ENCODE peak calls at places on chromosomes 2 and 18, in nine cellular contexts. I, F, B, P, D, K, O, V and Q are unnamed samples.

GRCh38 chr2:180291060-180291459 is 284.0 kb upstream of the CWC22 start:
- DNase-seq in I (peak), F (no peak), B (no peak), P (no peak), D (no peak), K (peak), O (no peak), V (no peak), Q (no peak)

GRCh38 chr18:64110692-64111480 is 38.0 kb downstream of the LINC00305 start:
- DNase-seq in I (peak), F (no peak), B (no peak), P (no peak), D (no peak), K (no peak), O (no peak), V (no peak), Q (no peak)

GRCh38 chr2:160144278-160144990 is 55.6 kb downstream of the ITGB6 start:
- DNase-seq in I (no peak), F (no peak), B (no peak), P (no peak), D (no peak), K (no peak), O (no peak), V (no peak), Q (no peak)

GRCh38 chr2:215917953-215918620 is 95.3 kb downstream of the MREG start:
- DNase-seq in I (no peak), F (peak), B (no peak), P (no peak), D (no peak), K (no peak), O (no peak), V (no peak), Q (no peak)

GRCh38 chr2:112693596-112693995 is 27.2 kb upstream of the NT5DC4 start:
- DNase-seq in I (no peak), F (no peak), B (no peak), P (no peak), D (no peak), K (no peak), O (no peak), V (no peak), Q (no peak)

GRCh38 chr2:190382851-190383250 is 25.3 kb upstream of the MFSD6 start:
- DNase-seq in I (peak), F (peak), B (peak), P (no peak), D (peak), K (no peak), O (peak), V (no peak), Q (no peak)

GRCh38 chr2:238428866-238429265 is 2.1 kb downstream of the ASB1 start:
- DNase-seq in I (no peak), F (no peak), B (no peak), P (no peak), D (no peak), K (no peak), O (no peak), V (no peak), Q (no peak)

GRCh38 chr2:75539955-75540716 is 20.6 kb downstream of the EVA1A start:
- DNase-seq in I (no peak), F (no peak), B (no peak), P (no peak), D (no peak), K (peak), O (no peak), V (no peak), Q (no peak)

GRCh38 chr2:85430780-85431601 is 12.5 kb downstream of the SH2D6 start:
- DNase-seq in I (no peak), F (no peak), B (no peak), P (peak), D (no peak), K (no peak), O (no peak), V (no peak), Q (no peak)

GRCh38 chr2:224412064-224412921 is 10.4 kb upstream of the FAM124B start:
- DNase-seq in I (no peak), F (no peak), B (peak), P (no peak), D (no peak), K (peak), O (no peak), V (no peak), Q (no peak)

GRCh38 chr2:111967018-111967417 is 68.6 kb downstream of the MERTK start:
- DNase-seq in I (no peak), F (no peak), B (no peak), P (no peak), D (no peak), K (no peak), O (no peak), V (no peak), Q (no peak)

GRCh38 chr2:185734658-185735057 is 3.9 kb upstream of the FSIP2 start:
- DNase-seq in I (no peak), F (no peak), B (no peak), P (no peak), D (no peak), K (no peak), O (no peak), V (no peak), Q (no peak)

GRCh38 chr2:212249451-212249850 is 289.2 kb downstream of the ERBB4 start:
- DNase-seq in I (no peak), F (no peak), B (no peak), P (no peak), D (no peak), K (peak), O (no peak), V (no peak), Q (no peak)

GRCh38 chr2:229492034-229492433 is 220.9 kb upstream of the PID1 start:
- DNase-seq in I (peak), F (no peak), B (no peak), P (no peak), D (no peak), K (no peak), O (no peak), V (no peak), Q (no peak)

GRCh38 chr2:186748354-186748753 is 54.5 kb downstream of the FAM171B start:
- DNase-seq in I (no peak), F (no peak), B (no peak), P (no peak), D (no peak), K (no peak), O (no peak), V (no peak), Q (no peak)

GRCh38 chr2:197240018-197240712 is 70.4 kb downstream of the ANKRD44 start:
- DNase-seq in I (no peak), F (no peak), B (no peak), P (no peak), D (no peak), K (no peak), O (no peak), V (no peak), Q (no peak)

GRCh38 chr2:206040525-206040924 is 45.4 kb downstream of the INO80D start:
- DNase-seq in I (no peak), F (no peak), B (peak), P (no peak), D (no peak), K (no peak), O (no peak), V (no peak), Q (no peak)

GRCh38 chr2:106223347-106223746 is 29.2 kb upstream of the UXS1 start:
- DNase-seq in I (no peak), F (peak), B (no peak), P (no peak), D (no peak), K (no peak), O (no peak), V (no peak), Q (no peak)

GRCh38 chr2:228747478-228747877 is 523.6 kb downstream of the PID1 start:
- DNase-seq in I (no peak), F (peak), B (no peak), P (no peak), D (no peak), K (no peak), O (no peak), V (no peak), Q (no peak)

GRCh38 chr18:27583021-27583420 is 397.9 kb upstream of the CHST9 start:
- DNase-seq in I (no peak), F (no peak), B (no peak), P (no peak), D (no peak), K (no peak), O (no peak), V (no peak), Q (no peak)

GRCh38 chr2:219418155-219418569 is at the start of gene DES:
- DNase-seq in I (no peak), F (no peak), B (no peak), P (no peak), D (no peak), K (no peak), O (no peak), V (no peak), Q (peak)

GRCh38 chr2:172995323-172996244 is 80.1 kb upstream of the MAP3K20 start:
- DNase-seq in I (peak), F (peak), B (no peak), P (no peak), D (no peak), K (peak), O (no peak), V (no peak), Q (no peak)

GRCh38 chr2:218904176-218904575 is 23.5 kb downstream of the WNT10A start:
- DNase-seq in I (peak), F (no peak), B (no peak), P (no peak), D (no peak), K (no peak), O (no peak), V (no peak), Q (no peak)

GRCh38 chr2:84646514-84646913 is 130.2 kb downstream of the DNAH6 start:
- DNase-seq in I (no peak), F (no peak), B (no peak), P (no peak), D (no peak), K (no peak), O (no peak), V (no peak), Q (no peak)